ENCODE peak calls at places on chromosomes 4 and X, in ten cellular contexts. C is endothelial cell, X is astrocyte, R is epithelial cell of esophagus, B is suprapubic skin, I is body of pancreas, D is heart right ventricle, H is mesothelial cell of epicardium, Z is tibial artery, A is H1. K is an unnamed sample.
A peak's percentile ranks its signal among the peaks of the same experiment; 100 is the strongest.

GRCh38 chr4:173486714-173487392 is 43.2 kb downstream of the HAND2 start:
- DNase-seq in Z (no peak), H (no peak), B (no peak), A (no peak), R (no peak), X (peak; percentile 55), C (no peak), D (peak; percentile 70), I (no peak), K (no peak)

GRCh38 chr4:6873792-6874461 is 35.7 kb upstream of the TBC1D14 start:
- DNase-seq in B (no peak), A (peak; percentile 82), D (peak; percentile 60), C (peak; percentile 75), X (peak; percentile 23), I (peak; percentile 72), Z (peak; percentile 74), H (no peak), R (peak; percentile 71), K (peak; percentile 76)

GRCh38 chrX:129768586-129769466 is 10.9 kb upstream of the SASH3 start:
- DNase-seq in R (no peak), C (no peak), X (peak; percentile 29), Z (no peak), D (no peak), H (no peak), I (no peak), A (no peak), B (no peak), K (no peak)

GRCh38 chr4:22515888-22516541 is at the start of gene ADGRA3:
- DNase-seq in A (peak; percentile 81), I (peak; percentile 82), H (peak; percentile 69), Z (peak; percentile 61), C (peak; percentile 76), X (peak; percentile 53), R (peak; percentile 79), D (peak; percentile 71), B (peak; percentile 71), K (peak; percentile 93)

GRCh38 chr4:185709802-185710486 is 102.0 kb downstream of the SORBS2 start:
- DNase-seq in X (peak; percentile 39), C (no peak), I (no peak), Z (no peak), R (peak; percentile 90), H (no peak), A (no peak), B (no peak), D (no peak), K (no peak)

GRCh38 chr4:85495621-85496020 is 20.7 kb downstream of the ARHGAP24 start:
- DNase-seq in B (no peak), X (no peak), A (no peak), H (no peak), C (no peak), D (peak; percentile 31), Z (no peak), I (no peak), R (no peak), K (no peak)

GRCh38 chr4:141636771-141637460 is 533 bp downstream of the IL15 start:
- DNase-seq in X (peak; percentile 58), D (peak; percentile 25), C (peak; percentile 55), A (peak; percentile 70), Z (peak; percentile 25), B (peak; percentile 60), I (peak; percentile 53), H (no peak), R (peak; percentile 48), K (peak; percentile 57)

GRCh38 chr4:40375090-40375489 is 40.0 kb downstream of the CHRNA9 start:
- DNase-seq in R (no peak), H (no peak), X (no peak), A (no peak), C (no peak), B (no peak), D (no peak), I (peak; percentile 16), Z (no peak), K (no peak)

GRCh38 chr4:122747883-122748282 is 15.4 kb downstream of the BBS12 start:
- DNase-seq in H (no peak), I (no peak), Z (no peak), D (no peak), R (peak; percentile 57), C (no peak), B (no peak), A (no peak), X (peak; percentile 64), K (no peak)

GRCh38 chr4:176800891-176801534 is 8.3 kb upstream of the VEGFC start:
- DNase-seq in H (no peak), R (no peak), C (no peak), D (no peak), A (no peak), X (no peak), Z (no peak), I (no peak), B (no peak), K (no peak)

GRCh38 chr4:175947117-175947722 is 118.4 kb upstream of the WDR17 start:
- DNase-seq in Z (no peak), I (no peak), B (no peak), C (no peak), R (peak; percentile 45), H (no peak), D (no peak), X (no peak), A (no peak), K (no peak)

GRCh38 chrX:53088136-53088974 is 5.6 kb upstream of the KANTR start:
- DNase-seq in X (peak; percentile 76), B (peak; percentile 88), Z (peak; percentile 73), C (peak; percentile 59), I (peak; percentile 91), H (peak; percentile 71), A (peak; percentile 75), R (peak; percentile 89), D (peak; percentile 77), K (peak; percentile 84)

GRCh38 chr4:142913461-142914030 is 67.4 kb upstream of the INPP4B start:
- DNase-seq in R (no peak), X (peak; percentile 5), C (no peak), H (no peak), Z (no peak), A (no peak), D (no peak), B (no peak), I (no peak), K (no peak)

GRCh38 chr4:165331316-165331715 is 3.8 kb downstream of the MSMO1 start:
- DNase-seq in B (no peak), C (no peak), A (no peak), D (no peak), I (no peak), H (no peak), Z (no peak), X (no peak), R (no peak), K (no peak)

GRCh38 chrX:23235051-23235450 is 99.6 kb upstream of the PTCHD1 start:
- DNase-seq in X (no peak), B (no peak), Z (no peak), D (no peak), I (no peak), C (no peak), R (no peak), A (no peak), H (no peak), K (no peak)

GRCh38 chrX:86348669-86349068 is 200.4 kb downstream of the DACH2 start:
- DNase-seq in Z (no peak), X (no peak), I (no peak), R (no peak), A (peak; percentile 46), D (no peak), H (no peak), C (peak; percentile 8), B (no peak), K (peak; percentile 10)

GRCh38 chrX:86349115-86349514 is 200.9 kb downstream of the DACH2 start:
- DNase-seq in Z (no peak), X (no peak), I (no peak), D (no peak), H (no peak), B (no peak), A (peak; percentile 26), R (no peak), C (no peak), K (no peak)
- TF ChIP-seq CTCF in Z (no peak), X (no peak), I (no peak), D (no peak), H (no peak), B (no peak), A (no peak), R (no peak), C (peak; percentile 16), K (no peak)

GRCh38 chr4:82797591-82798081 is 960 bp downstream of the SCD5 start:
- DNase-seq in Z (no peak), C (no peak), R (no peak), I (peak; percentile 32), D (peak; percentile 22), X (peak; percentile 46), H (no peak), A (peak; percentile 70), B (no peak), K (peak; percentile 31)
- TF ChIP-seq CTCF in Z (no peak), C (no peak), R (no peak), I (no peak), D (no peak), X (no peak), H (no peak), A (no peak), B (no peak), K (no peak)

GRCh38 chr4:182174979-182175378 is 68.2 kb upstream of the TENM3 start:
- DNase-seq in R (no peak), C (no peak), Z (no peak), A (no peak), H (no peak), B (no peak), X (no peak), I (no peak), D (no peak), K (no peak)

GRCh38 chr4:182175788-182176519 is 67.2 kb upstream of the TENM3 start:
- DNase-seq in X (peak; percentile 65), B (no peak), I (no peak), A (no peak), C (no peak), D (no peak), H (no peak), R (peak; percentile 19), Z (no peak), K (no peak)

GRCh38 chr4:182170417-182170935 is 72.7 kb upstream of the TENM3 start:
- DNase-seq in Z (no peak), B (no peak), H (no peak), I (no peak), R (no peak), C (no peak), X (no peak), D (no peak), A (no peak), K (no peak)

GRCh38 chr4:182169987-182170386 is 73.2 kb upstream of the TENM3 start:
- DNase-seq in H (no peak), C (no peak), B (no peak), X (no peak), R (peak; percentile 53), D (no peak), I (no peak), Z (no peak), A (no peak), K (no peak)
- TF ChIP-seq CTCF in H (no peak), C (no peak), B (no peak), X (no peak), R (no peak), D (no peak), I (no peak), Z (no peak), A (no peak), K (no peak)

DNA sequence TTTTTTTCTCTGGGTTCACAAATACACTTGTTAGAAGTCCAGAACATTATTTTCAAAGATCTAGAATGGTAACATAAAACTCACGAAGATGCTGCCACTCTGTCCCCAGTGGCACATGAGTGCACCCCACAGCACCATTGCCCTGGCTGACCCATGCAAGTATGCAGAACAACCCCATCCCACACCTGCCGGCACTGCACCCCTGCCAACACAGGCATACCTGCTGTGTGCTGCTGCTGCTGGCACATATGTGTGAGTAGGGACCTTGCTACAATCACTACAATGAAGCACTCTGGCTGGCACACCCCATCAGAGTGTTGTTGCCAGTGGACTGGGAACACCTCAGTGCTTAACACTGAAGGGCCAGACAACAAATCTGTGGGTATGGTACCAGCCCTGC is 66.9 kb downstream of the CISD2 start:
- DNase-seq in D (no peak), H (no peak), Z (no peak), R (no peak), A (no peak), I (no peak), C (no peak), X (no peak), B (no peak), K (no peak)
- TF ChIP-seq CTCF in D (no peak), H (no peak), Z (no peak), R (no peak), A (no peak), I (no peak), C (no peak), X (no peak), B (no peak), K (no peak)

K was measured in WERI-Rb-1.